ENCODE peak calls at places on chromosomes 12 and 14, in four cellular contexts. W is B cell, E is osteocyte, D is NCI-H345. H is an unnamed sample.

GRCh38 chr12:105018761-105019160 is 32.6 kb downstream of the NOPCHAP1 start:
- DNase-seq in D (no peak), W (no peak), E (no peak), H (no peak)

GRCh38 chr14:59619071-59619470 is 42.5 kb upstream of the CCDC175 start:
- DNase-seq in E (no peak), D (no peak), W (no peak), H (no peak)

GRCh38 chr14:53226553-53226952 is 73.4 kb upstream of the DDHD1 start:
- DNase-seq in D (no peak), E (no peak), W (no peak), H (no peak)

GRCh38 chr12:26121323-26121740 is 3.5 kb downstream of the BHLHE41 start:
- DNase-seq in E (no peak), W (no peak), D (no peak), H (no peak)

GRCh38 chr12:19404232-19404880 is 34.9 kb upstream of the AEBP2 start:
- DNase-seq in D (no peak), E (no peak), W (no peak), H (no peak)

GRCh38 chr12:130965214-130965613 is 11.5 kb downstream of the ADGRD1 start:
- DNase-seq in D (no peak), W (no peak), E (no peak), H (no peak)

GRCh38 chr12:113137861-113138783 is 2.6 kb upstream of the RASAL1 start:
- DNase-seq in W (no peak), D (no peak), E (no peak), H (no peak)

GRCh38 chr12:113103756-113104450 is 31.7 kb downstream of the RASAL1 start:
- DNase-seq in E (no peak), W (peak; percentile 67), D (no peak), H (peak; percentile 87)

GRCh38 chr14:58920230-58920629 is 268.2 kb upstream of the DAAM1 start:
- DNase-seq in E (no peak), W (no peak), D (no peak), H (no peak)

GRCh38 chr12:120230326-120230973 is 29.5 kb upstream of the RPLP0 start:
- DNase-seq in D (no peak), E (no peak), W (no peak), H (no peak)

GRCh38 chr14:68076451-68076850 is 256.9 kb downstream of the RAD51B start:
- DNase-seq in W (no peak), D (no peak), E (no peak), H (no peak)

GRCh38 chr12:124757329-124757728 is 106.3 kb downstream of the SCARB1 start:
- DNase-seq in E (no peak), D (no peak), W (no peak), H (no peak)

GRCh38 chr14:92987713-92988510 is 65.0 kb downstream of the CHGA start:
- DNase-seq in E (no peak), D (no peak), W (no peak), H (no peak)

GRCh38 chr12:47767197-47767724 is 5.8 kb upstream of the SLC48A1 start:
- DNase-seq in D (no peak), E (no peak), W (peak; percentile 77), H (peak; percentile 57)

GRCh38 chr14:22386924-22387775 is 201.9 kb downstream of the DAD1 start:
- DNase-seq in E (peak; percentile 88), W (peak; percentile 91), D (peak; percentile 71), H (peak; percentile 85)

GRCh38 chr12:54173066-54173726 is 15.6 kb downstream of the SMUG1 start:
- DNase-seq in E (no peak), D (peak; percentile 69), W (peak; percentile 48), H (peak; percentile 25)

GRCh38 chr14:34971801-34972200 is 11.0 kb upstream of the SRP54 start:
- DNase-seq in D (no peak), W (no peak), E (no peak), H (no peak)

GRCh38 chr12:94326234-94326633 is 133.4 kb downstream of the CEP83 start:
- DNase-seq in D (no peak), E (no peak), W (no peak), H (no peak)

GRCh38 chr12:12441891-12442461 is 85.1 kb downstream of the BORCS5 start:
- DNase-seq in E (no peak), D (no peak), W (no peak), H (no peak)

GRCh38 chr14:69877492-69877891 is 1.7 kb upstream of the SMOC1 start:
- DNase-seq in D (peak; percentile 66), E (no peak), W (no peak), H (no peak)

GRCh38 chr12:127293507-127294310 is 973.3 kb upstream of the TMEM132C start:
- DNase-seq in W (no peak), D (peak; percentile 1), E (peak; percentile 86), H (no peak)

GRCh38 chr12:47356129-47356622 is 276.4 kb upstream of the AMIGO2 start:
- DNase-seq in D (no peak), E (no peak), W (peak; percentile 79), H (peak; percentile 69)

GRCh38 chr12:122004633-122005071 is 17.0 kb upstream of the BCL7A start:
- DNase-seq in W (no peak), D (no peak), E (no peak), H (peak; percentile 70)

GRCh38 chr14:75339059-75339458 is 60.4 kb downstream of the FOS start:
- DNase-seq in D (no peak), E (no peak), W (no peak), H (no peak)

GRCh38 chr14:34782031-34782430 is 67.6 kb upstream of the CFL2 start:
- DNase-seq in E (no peak), D (no peak), W (no peak), H (no peak)

GRCh38 chr14:87067061-87067460 is 925.9 kb downstream of the GALC start:
- DNase-seq in E (no peak), D (no peak), W (no peak), H (no peak)

GRCh38 chr14:63130531-63130930 is 73.7 kb upstream of the RHOJ start:
- DNase-seq in E (no peak), D (no peak), W (no peak), H (no peak)

GRCh38 chr12:21526721-21527345 is 737 bp downstream of the SPX start:
- DNase-seq in E (no peak), W (no peak), D (peak; percentile 62), H (no peak)

H was measured in germinal center.